ENCODE peak calls at places on chromosomes 3 and 15, in ten cellular contexts. X is activated CD4-positive, alpha-beta T cell treated with anti-CD3 and anti-CD28 coated beads, Interleukin-2, amount 50 U/mL, for 1 hour; G is NCI-H2227 treated with DMSO at 0.1 percent for 48 hours; S is NCI-H2029 treated with DMSO at 0.1 percent for 48 hours; Z is T47D; V is NCI-H1092 treated with DMSO at 0.1 percent for 48 hours; B is anterior cingulate cortex; L is NCI-H1105 treated with DMSO at 0.1 percent for 48 hours; H is body of pancreas; O is C1 segment of cervical spinal cord. C is an unnamed sample.

GRCh38 chr3:171854649-171855305 is 11.6 kb downstream of the TMEM212 start:
- DNase-seq in X (no peak), G (no peak), S (no peak), Z (no peak), V (no peak), B (no peak), L (no peak), H (no peak), O (no peak), C (no peak)

GRCh38 chr15:100602822-100603393 is 519 bp downstream of the ASB7 start:
- DNase-seq in X (no peak), G (no peak), S (no peak), Z (peak; percentile 32), V (no peak), B (no peak), L (no peak), H (peak; percentile 12), O (no peak), C (peak; percentile 31)

GRCh38 chr15:34799149-34799824 is 3.9 kb upstream of the ACTC1 start:
- DNase-seq in X (no peak), G (no peak), S (no peak), Z (no peak), V (peak; percentile 26), B (no peak), L (peak; percentile 27), H (peak; percentile 72), O (no peak), C (no peak)

GRCh38 chr3:157650191-157650590 is 147.0 kb upstream of the VEPH1 start:
- DNase-seq in X (no peak), G (no peak), S (peak; percentile 11), Z (no peak), V (no peak), B (no peak), L (no peak), H (no peak), O (no peak), C (no peak)

GRCh38 chr3:106943071-106943470 is 434.2 kb upstream of the CCDC54 start:
- DNase-seq in X (no peak), G (no peak), S (no peak), Z (no peak), V (no peak), B (no peak), L (no peak), H (no peak), O (no peak), C (no peak)

GRCh38 chr3:179323197-179323901 is 518 bp downstream of the ZNF639 start:
- DNase-seq in X (peak; percentile 53), G (peak; percentile 51), S (no peak), Z (peak; percentile 80), V (peak; percentile 67), B (peak; percentile 56), L (peak; percentile 69), H (peak; percentile 59), O (peak; percentile 65), C (no peak)

GRCh38 chr15:93882133-93882532 is 349.2 kb upstream of the MCTP2 start:
- DNase-seq in X (no peak), G (no peak), S (no peak), Z (no peak), V (no peak), B (no peak), L (no peak), H (no peak), O (no peak), C (no peak)

GRCh38 chr3:60303160-60303559 is 948.1 kb downstream of the FHIT start:
- DNase-seq in X (no peak), G (no peak), S (no peak), Z (no peak), V (no peak), B (no peak), L (no peak), H (no peak), O (no peak), C (no peak)

GRCh38 chr3:53269888-53270880 is 14.4 kb upstream of the TKT start:
- DNase-seq in X (no peak), G (peak; percentile 47), S (peak; percentile 5), Z (peak; percentile 97), V (peak; percentile 17), B (peak; percentile 61), L (peak; percentile 27), H (peak; percentile 96), O (peak; percentile 80), C (peak; percentile 30)

GRCh38 chr3:169354774-169355501 is 308.6 kb downstream of the MECOM start:
- DNase-seq in X (no peak), G (peak; percentile 39), S (peak; percentile 22), Z (no peak), V (peak; percentile 98), B (no peak), L (peak; percentile 99), H (no peak), O (no peak), C (no peak)